ENCODE peak calls at places on chromosomes 1 and 21, in seven cellular contexts. I, U, T, Q, J, A and M are unnamed samples.

GRCh38 chr1:52142220-52143153 is 598 bp downstream of the ZFYVE9 start:
- DNase-seq in Q (no peak), U (peak; percentile 2), I (peak; percentile 58), A (peak; percentile 51), J (peak; percentile 40), T (no peak), M (peak; percentile 35)

GRCh38 chr21:35649186-35649585 is 411.1 kb downstream of the SETD4 start:
- DNase-seq in U (no peak), A (no peak), Q (no peak), I (peak; percentile 72), J (no peak), T (no peak), M (no peak)

GRCh38 chr1:61352845-61353435 is 270.6 kb downstream of the NFIA start:
- DNase-seq in Q (no peak), I (no peak), U (no peak), A (no peak), T (no peak), J (no peak), M (no peak)

GRCh38 chr1:75438355-75438754 is 172.6 kb downstream of the SLC44A5 start:
- DNase-seq in T (no peak), J (no peak), U (no peak), A (no peak), I (no peak), Q (no peak), M (no peak)

GRCh38 chr1:201000391-201000790 is 23.1 kb downstream of the KIF21B start:
- DNase-seq in Q (no peak), T (no peak), J (no peak), A (no peak), U (no peak), I (no peak), M (no peak)

GRCh38 chr1:212234431-212235298 is 50.5 kb upstream of the PPP2R5A start:
- DNase-seq in I (peak; percentile 95), A (no peak), T (peak; percentile 85), Q (no peak), U (no peak), J (no peak), M (no peak)

GRCh38 chr1:41448831-41449230 is 35.7 kb downstream of the EDN2 start:
- DNase-seq in U (no peak), A (no peak), J (no peak), I (peak; percentile 22), T (no peak), Q (no peak), M (no peak)

GRCh38 chr1:41657679-41658078 is 173.2 kb upstream of the EDN2 start:
- DNase-seq in J (no peak), A (no peak), U (no peak), T (no peak), Q (no peak), I (no peak), M (no peak)

GRCh38 chr1:8987881-8988617 is 38.2 kb downstream of the SLC2A7 start:
- DNase-seq in J (no peak), I (peak; percentile 42), A (peak; percentile 62), T (no peak), U (peak; percentile 52), Q (peak; percentile 46), M (peak; percentile 42)

GRCh38 chr1:117188268-117189108 is 22.2 kb downstream of the VTCN1 start:
- DNase-seq in A (no peak), Q (no peak), U (no peak), J (no peak), T (peak; percentile 14), I (peak; percentile 8), M (no peak)

GRCh38 chr1:111615874-111616715 is 3.5 kb upstream of the RAP1A start:
- DNase-seq in J (no peak), U (peak; percentile 59), A (no peak), Q (peak; percentile 26), T (no peak), I (no peak), M (peak; percentile 33)

GRCh38 chr1:146021622-146022402 is at the start of gene HJV:
- DNase-seq in J (no peak), U (no peak), Q (no peak), T (no peak), I (no peak), A (no peak), M (no peak)

GRCh38 chr1:23118957-23119792 is 49.5 kb downstream of the LUZP1 start:
- DNase-seq in U (peak; percentile 73), J (no peak), A (no peak), I (no peak), Q (no peak), T (no peak), M (peak; percentile 81)

GRCh38 chr1:206833741-206834140 is 31.7 kb upstream of the IL20 start:
- DNase-seq in I (no peak), J (no peak), A (no peak), Q (no peak), U (no peak), T (no peak), M (no peak)

GRCh38 chr1:115192200-115192767 is 103.0 kb upstream of the TSPAN2 start:
- DNase-seq in A (no peak), T (no peak), Q (no peak), J (no peak), I (peak; percentile 23), U (no peak), M (no peak)

GRCh38 chr1:100404816-100405215 is 52.5 kb downstream of the CDC14A start:
- DNase-seq in T (peak; percentile 19), U (no peak), Q (no peak), J (no peak), A (no peak), I (peak; percentile 51), M (no peak)

GRCh38 chr21:39097335-39097861 is 85.9 kb downstream of the PSMG1 start:
- DNase-seq in U (no peak), T (no peak), I (no peak), J (no peak), A (no peak), Q (no peak), M (no peak)

GRCh38 chr1:153548722-153549695 is at the start of gene S100A3:
- DNase-seq in J (no peak), A (no peak), T (peak; percentile 70), I (peak; percentile 92), Q (no peak), U (no peak), M (no peak)

GRCh38 chr21:37422382-37422781 is 55.8 kb downstream of the DYRK1A start:
- DNase-seq in A (no peak), U (no peak), I (no peak), Q (no peak), J (no peak), T (no peak), M (no peak)

GRCh38 chr1:66090863-66091457 is 298.3 kb downstream of the PDE4B start:
- DNase-seq in J (no peak), Q (no peak), T (no peak), A (no peak), U (peak; percentile 25), I (peak; percentile 52), M (peak; percentile 38)

GRCh38 chr1:71557138-71557537 is 476.3 kb upstream of the ZRANB2 start:
- DNase-seq in T (no peak), J (no peak), U (no peak), I (no peak), Q (no peak), A (no peak), M (no peak)

GRCh38 chr1:193654951-193655705 is 468.7 kb upstream of the B3GALT2 start:
- DNase-seq in U (no peak), Q (no peak), A (no peak), T (no peak), I (no peak), J (no peak), M (no peak)

GRCh38 chr1:193749868-193750267 is 563.5 kb upstream of the B3GALT2 start:
- DNase-seq in T (no peak), A (no peak), Q (no peak), U (no peak), J (no peak), I (no peak), M (no peak)